ENCODE peak calls at places on chromosomes 12 and 14, in ten cellular contexts. One of them, this sample, is unnamed.

GRCh38 chr14:104345316-104346111 is 207.1 kb downstream of the KIF26A start:
- DNase-seq in stimulated activated CD4-positive, alpha-beta T cell treated with anti-CD3 and anti-CD28 coated beads, Interleukin-15, amount 100 ng/mL, for 48 hours: no peak
- DNase-seq in fibroblast of lung: no peak
- DNase-seq in nephron progenitor cell: no peak
- DNase-seq in foreskin fibroblast: no peak
- DNase-seq in fibroblast of mammary gland: no peak
- DNase-seq in EL: no peak
- DNase-seq in RKO: no peak
- DNase-seq in SHP77: peak; percentile 62
- DNase-seq in astrocyte of the cerebellum: no peak
- DNase-seq in this sample: no peak

GRCh38 chr14:77622562-77622961 is 6.1 kb upstream of the SPTLC2 start:
- DNase-seq in stimulated activated CD4-positive, alpha-beta T cell treated with anti-CD3 and anti-CD28 coated beads, Interleukin-15, amount 100 ng/mL, for 48 hours: no peak
- DNase-seq in EL: no peak
- DNase-seq in fibroblast of lung: no peak
- DNase-seq in RKO: no peak
- DNase-seq in SHP77: no peak
- DNase-seq in nephron progenitor cell: no peak
- DNase-seq in fibroblast of mammary gland: no peak
- DNase-seq in astrocyte of the cerebellum: no peak
- DNase-seq in foreskin fibroblast: no peak
- DNase-seq in this sample: no peak

GRCh38 chr14:66496188-66496807 is 10.1 kb downstream of the CCDC196 start:
- DNase-seq in astrocyte of the cerebellum: no peak
- DNase-seq in fibroblast of lung: peak; percentile 19
- DNase-seq in SHP77: no peak
- DNase-seq in stimulated activated CD4-positive, alpha-beta T cell treated with anti-CD3 and anti-CD28 coated beads, Interleukin-15, amount 100 ng/mL, for 48 hours: no peak
- DNase-seq in nephron progenitor cell: no peak
- DNase-seq in EL: no peak
- DNase-seq in foreskin fibroblast: no peak
- DNase-seq in RKO: no peak
- DNase-seq in fibroblast of mammary gland: peak; percentile 34
- DNase-seq in this sample: no peak

GRCh38 chr12:66662729-66663128 is 16.1 kb downstream of the GRIP1 start:
- DNase-seq in astrocyte of the cerebellum: peak; percentile 42
- DNase-seq in SHP77: no peak
- DNase-seq in fibroblast of lung: peak; percentile 74
- DNase-seq in nephron progenitor cell: no peak
- DNase-seq in EL: peak; percentile 9
- DNase-seq in stimulated activated CD4-positive, alpha-beta T cell treated with anti-CD3 and anti-CD28 coated beads, Interleukin-15, amount 100 ng/mL, for 48 hours: no peak
- DNase-seq in fibroblast of mammary gland: peak; percentile 62
- DNase-seq in foreskin fibroblast: peak; percentile 71
- DNase-seq in RKO: no peak
- DNase-seq in this sample: no peak

GRCh38 chr12:18658179-18658578 is 79.6 kb downstream of the PLCZ1 start:
- DNase-seq in foreskin fibroblast: no peak
- DNase-seq in EL: no peak
- DNase-seq in fibroblast of lung: no peak
- DNase-seq in SHP77: no peak
- DNase-seq in stimulated activated CD4-positive, alpha-beta T cell treated with anti-CD3 and anti-CD28 coated beads, Interleukin-15, amount 100 ng/mL, for 48 hours: no peak
- DNase-seq in astrocyte of the cerebellum: no peak
- DNase-seq in nephron progenitor cell: no peak
- DNase-seq in RKO: no peak
- DNase-seq in fibroblast of mammary gland: no peak
- DNase-seq in this sample: no peak

GRCh38 chr12:76219806-76220205 is 128.4 kb downstream of the BBS10 start:
- DNase-seq in EL: no peak
- DNase-seq in SHP77: no peak
- DNase-seq in astrocyte of the cerebellum: no peak
- DNase-seq in stimulated activated CD4-positive, alpha-beta T cell treated with anti-CD3 and anti-CD28 coated beads, Interleukin-15, amount 100 ng/mL, for 48 hours: no peak
- DNase-seq in fibroblast of lung: no peak
- DNase-seq in nephron progenitor cell: no peak
- DNase-seq in RKO: no peak
- DNase-seq in foreskin fibroblast: no peak
- DNase-seq in fibroblast of mammary gland: no peak
- DNase-seq in this sample: no peak

GRCh38 chr12:100862600-100863149 is 68.1 kb downstream of the ANO4 start:
- DNase-seq in SHP77: no peak
- DNase-seq in nephron progenitor cell: no peak
- DNase-seq in EL: no peak
- DNase-seq in stimulated activated CD4-positive, alpha-beta T cell treated with anti-CD3 and anti-CD28 coated beads, Interleukin-15, amount 100 ng/mL, for 48 hours: no peak
- DNase-seq in foreskin fibroblast: no peak
- DNase-seq in astrocyte of the cerebellum: no peak
- DNase-seq in fibroblast of lung: no peak
- DNase-seq in fibroblast of mammary gland: peak; percentile 6
- DNase-seq in RKO: no peak
- DNase-seq in this sample: no peak

GRCh38 chr12:32897276-32897615 is 669 bp upstream of the PKP2 start:
- DNase-seq in foreskin fibroblast: peak; percentile 6
- DNase-seq in nephron progenitor cell: no peak
- DNase-seq in EL: no peak
- DNase-seq in fibroblast of lung: no peak
- DNase-seq in SHP77: no peak
- DNase-seq in fibroblast of mammary gland: no peak
- DNase-seq in RKO: no peak
- DNase-seq in astrocyte of the cerebellum: no peak
- DNase-seq in stimulated activated CD4-positive, alpha-beta T cell treated with anti-CD3 and anti-CD28 coated beads, Interleukin-15, amount 100 ng/mL, for 48 hours: no peak
- DNase-seq in this sample: no peak

GRCh38 chr14:90398315-90398811 is 1.5 kb downstream of the CALM1 start:
- DNase-seq in astrocyte of the cerebellum: no peak
- DNase-seq in EL: peak; percentile 50
- DNase-seq in SHP77: no peak
- DNase-seq in foreskin fibroblast: peak; percentile 51
- DNase-seq in nephron progenitor cell: no peak
- DNase-seq in fibroblast of mammary gland: no peak
- DNase-seq in RKO: peak; percentile 51
- DNase-seq in fibroblast of lung: peak; percentile 33
- DNase-seq in stimulated activated CD4-positive, alpha-beta T cell treated with anti-CD3 and anti-CD28 coated beads, Interleukin-15, amount 100 ng/mL, for 48 hours: peak; percentile 42
- DNase-seq in this sample: peak; percentile 64

GRCh38 chr12:49190317-49190716 is 1.4 kb upstream of the TUBA1A start:
- DNase-seq in EL: no peak
- DNase-seq in fibroblast of mammary gland: no peak
- DNase-seq in SHP77: peak; percentile 45
- DNase-seq in RKO: no peak
- DNase-seq in fibroblast of lung: peak; percentile 30
- DNase-seq in astrocyte of the cerebellum: no peak
- DNase-seq in nephron progenitor cell: peak; percentile 10
- DNase-seq in foreskin fibroblast: no peak
- DNase-seq in stimulated activated CD4-positive, alpha-beta T cell treated with anti-CD3 and anti-CD28 coated beads, Interleukin-15, amount 100 ng/mL, for 48 hours: no peak
- DNase-seq in this sample: no peak

GRCh38 chr12:123043536-123044001 is 63.1 kb downstream of the ARL6IP4 start:
- DNase-seq in foreskin fibroblast: peak; percentile 97
- DNase-seq in RKO: peak; percentile 67
- DNase-seq in EL: peak; percentile 94
- DNase-seq in nephron progenitor cell: peak; percentile 71
- DNase-seq in fibroblast of lung: peak; percentile 96
- DNase-seq in SHP77: peak; percentile 59
- DNase-seq in stimulated activated CD4-positive, alpha-beta T cell treated with anti-CD3 and anti-CD28 coated beads, Interleukin-15, amount 100 ng/mL, for 48 hours: peak; percentile 66
- DNase-seq in fibroblast of mammary gland: peak; percentile 90
- DNase-seq in astrocyte of the cerebellum: peak; percentile 87
- DNase-seq in this sample: peak; percentile 80

GRCh38 chr12:39632670-39633069 is 13.1 kb upstream of the ABCD2 start:
- DNase-seq in EL: no peak
- DNase-seq in RKO: peak; percentile 28
- DNase-seq in astrocyte of the cerebellum: no peak
- DNase-seq in fibroblast of lung: no peak
- DNase-seq in fibroblast of mammary gland: no peak
- DNase-seq in foreskin fibroblast: peak; percentile 1
- DNase-seq in stimulated activated CD4-positive, alpha-beta T cell treated with anti-CD3 and anti-CD28 coated beads, Interleukin-15, amount 100 ng/mL, for 48 hours: no peak
- DNase-seq in nephron progenitor cell: no peak
- DNase-seq in SHP77: no peak
- DNase-seq in this sample: no peak

GRCh38 chr14:41343857-41344256 is 262.8 kb upstream of the LRFN5 start:
- DNase-seq in stimulated activated CD4-positive, alpha-beta T cell treated with anti-CD3 and anti-CD28 coated beads, Interleukin-15, amount 100 ng/mL, for 48 hours: no peak
- DNase-seq in fibroblast of mammary gland: no peak
- DNase-seq in foreskin fibroblast: no peak
- DNase-seq in EL: no peak
- DNase-seq in nephron progenitor cell: no peak
- DNase-seq in SHP77: no peak
- DNase-seq in fibroblast of lung: no peak
- DNase-seq in RKO: no peak
- DNase-seq in astrocyte of the cerebellum: no peak
- DNase-seq in this sample: no peak

GRCh38 chr12:108214486-108214885 is 85.4 kb downstream of the WSCD2 start:
- DNase-seq in foreskin fibroblast: peak; percentile 27
- DNase-seq in fibroblast of lung: peak; percentile 2
- DNase-seq in fibroblast of mammary gland: peak; percentile 10
- DNase-seq in SHP77: no peak
- DNase-seq in astrocyte of the cerebellum: peak; percentile 3
- DNase-seq in EL: peak; percentile 15
- DNase-seq in RKO: peak; percentile 44
- DNase-seq in stimulated activated CD4-positive, alpha-beta T cell treated with anti-CD3 and anti-CD28 coated beads, Interleukin-15, amount 100 ng/mL, for 48 hours: no peak
- DNase-seq in nephron progenitor cell: peak; percentile 91
- DNase-seq in this sample: no peak

GRCh38 chr14:40447032-40447431 is 1014.8 kb upstream of the FBXO33 start:
- DNase-seq in foreskin fibroblast: no peak
- DNase-seq in stimulated activated CD4-positive, alpha-beta T cell treated with anti-CD3 and anti-CD28 coated beads, Interleukin-15, amount 100 ng/mL, for 48 hours: no peak
- DNase-seq in EL: no peak
- DNase-seq in fibroblast of lung: no peak
- DNase-seq in fibroblast of mammary gland: no peak
- DNase-seq in SHP77: no peak
- DNase-seq in astrocyte of the cerebellum: no peak
- DNase-seq in RKO: no peak
- DNase-seq in nephron progenitor cell: peak; percentile 3
- DNase-seq in this sample: no peak

GRCh38 chr14:93317836-93318807 is 14.7 kb downstream of the BTBD7 start:
- DNase-seq in astrocyte of the cerebellum: no peak
- DNase-seq in nephron progenitor cell: no peak
- DNase-seq in fibroblast of lung: peak; percentile 56
- DNase-seq in RKO: no peak
- DNase-seq in EL: peak; percentile 55
- DNase-seq in fibroblast of mammary gland: peak; percentile 39
- DNase-seq in stimulated activated CD4-positive, alpha-beta T cell treated with anti-CD3 and anti-CD28 coated beads, Interleukin-15, amount 100 ng/mL, for 48 hours: no peak
- DNase-seq in foreskin fibroblast: peak; percentile 49
- DNase-seq in SHP77: no peak
- DNase-seq in this sample: no peak

This sample was measured in trophoblast cell.